ENCODE peak calls at places on chromosome 10, in ten cellular contexts. One of them, this sample, is unnamed.

GRCh38 chr10:103668351-103669242 is 175.1 kb downstream of the NEURL1 start:
- DNase-seq in GM23248: peak; percentile 94
- DNase-seq in lower lobe of right lung: peak; percentile 74
- DNase-seq in aorta: peak; percentile 92
- DNase-seq in suprapubic skin: peak; percentile 92
- DNase-seq in pancreas: no peak
- DNase-seq in psoas muscle: peak; percentile 87
- DNase-seq in ovary: peak; percentile 79
- DNase-seq in kidney: peak; percentile 93
- DNase-seq in neuronal stem cell: no peak
- DNase-seq in this sample: peak; percentile 71

GRCh38 chr10:71303569-71303907 is 15.5 kb upstream of the SLC29A3 start:
- DNase-seq in neuronal stem cell: no peak
- DNase-seq in suprapubic skin: no peak
- DNase-seq in aorta: no peak
- DNase-seq in psoas muscle: peak; percentile 15
- DNase-seq in pancreas: no peak
- DNase-seq in lower lobe of right lung: no peak
- DNase-seq in kidney: no peak
- DNase-seq in ovary: no peak
- DNase-seq in GM23248: no peak
- DNase-seq in this sample: no peak

GRCh38 chr10:50625663-50626062 is 1.9 kb upstream of the SGMS1 start:
- DNase-seq in suprapubic skin: no peak
- DNase-seq in GM23248: peak; percentile 35
- DNase-seq in lower lobe of right lung: no peak
- DNase-seq in ovary: no peak
- DNase-seq in neuronal stem cell: peak; percentile 3
- DNase-seq in psoas muscle: no peak
- DNase-seq in kidney: no peak
- DNase-seq in aorta: no peak
- DNase-seq in pancreas: no peak
- DNase-seq in this sample: no peak

GRCh38 chr10:23095966-23096813 is 811 bp downstream of the MSRB2 start:
- DNase-seq in suprapubic skin: no peak
- DNase-seq in lower lobe of right lung: peak; percentile 54
- DNase-seq in pancreas: peak; percentile 26
- DNase-seq in ovary: peak; percentile 72
- DNase-seq in psoas muscle: peak; percentile 68
- DNase-seq in kidney: peak; percentile 79
- DNase-seq in GM23248: peak; percentile 85
- DNase-seq in aorta: peak; percentile 84
- DNase-seq in neuronal stem cell: peak; percentile 24
- DNase-seq in this sample: peak; percentile 71

GRCh38 chr10:118072840-118073239 is 26.1 kb upstream of the RAB11FIP2 start:
- DNase-seq in ovary: no peak
- DNase-seq in pancreas: no peak
- DNase-seq in kidney: no peak
- DNase-seq in GM23248: no peak
- DNase-seq in aorta: no peak
- DNase-seq in suprapubic skin: no peak
- DNase-seq in neuronal stem cell: no peak
- DNase-seq in lower lobe of right lung: no peak
- DNase-seq in psoas muscle: no peak
- DNase-seq in this sample: no peak

GRCh38 chr10:128011059-128011979 is 104.4 kb downstream of the PTPRE start:
- DNase-seq in kidney: peak; percentile 93
- DNase-seq in ovary: peak; percentile 79
- DNase-seq in GM23248: peak; percentile 81
- DNase-seq in aorta: peak; percentile 95
- DNase-seq in suprapubic skin: peak; percentile 87
- DNase-seq in lower lobe of right lung: peak; percentile 89
- DNase-seq in pancreas: peak; percentile 57
- DNase-seq in neuronal stem cell: peak; percentile 75
- DNase-seq in psoas muscle: peak; percentile 90
- DNase-seq in this sample: peak; percentile 78

GRCh38 chr10:114068054-114068707 is 24.5 kb downstream of the ADRB1 start:
- DNase-seq in neuronal stem cell: no peak
- DNase-seq in lower lobe of right lung: no peak
- DNase-seq in pancreas: no peak
- DNase-seq in aorta: no peak
- DNase-seq in GM23248: peak; percentile 27
- DNase-seq in psoas muscle: no peak
- DNase-seq in kidney: no peak
- DNase-seq in suprapubic skin: no peak
- DNase-seq in ovary: no peak
- DNase-seq in this sample: no peak

GRCh38 chr10:101772017-101772894 is 3.7 kb downstream of the FGF8 start:
- DNase-seq in ovary: no peak
- DNase-seq in neuronal stem cell: no peak
- DNase-seq in pancreas: no peak
- DNase-seq in lower lobe of right lung: no peak
- DNase-seq in suprapubic skin: peak; percentile 53
- DNase-seq in kidney: no peak
- DNase-seq in GM23248: no peak
- DNase-seq in psoas muscle: peak; percentile 19
- DNase-seq in aorta: no peak
- DNase-seq in this sample: no peak

GRCh38 chr10:86364551-86365345 is 1.8 kb downstream of the GRID1 start:
- DNase-seq in kidney: peak; percentile 79
- DNase-seq in psoas muscle: peak; percentile 48
- DNase-seq in suprapubic skin: peak; percentile 78
- DNase-seq in lower lobe of right lung: no peak
- DNase-seq in ovary: peak; percentile 14
- DNase-seq in pancreas: no peak
- DNase-seq in aorta: peak; percentile 74
- DNase-seq in neuronal stem cell: no peak
- DNase-seq in GM23248: no peak
- DNase-seq in this sample: no peak

GRCh38 chr10:82742478-82742877 is 867.5 kb downstream of the NRG3 start:
- DNase-seq in neuronal stem cell: no peak
- DNase-seq in kidney: no peak
- DNase-seq in suprapubic skin: no peak
- DNase-seq in aorta: no peak
- DNase-seq in GM23248: peak; percentile 48
- DNase-seq in pancreas: no peak
- DNase-seq in psoas muscle: no peak
- DNase-seq in ovary: no peak
- DNase-seq in lower lobe of right lung: no peak
- DNase-seq in this sample: no peak

GRCh38 chr10:48494073-48494472 is 110.8 kb downstream of the ARHGAP22 start:
- DNase-seq in pancreas: no peak
- DNase-seq in psoas muscle: no peak
- DNase-seq in kidney: no peak
- DNase-seq in GM23248: no peak
- DNase-seq in aorta: no peak
- DNase-seq in ovary: no peak
- DNase-seq in neuronal stem cell: no peak
- DNase-seq in suprapubic skin: peak; percentile 58
- DNase-seq in lower lobe of right lung: no peak
- DNase-seq in this sample: no peak

GRCh38 chr10:126904807-126905686 is at the start of gene DOCK1:
- DNase-seq in kidney: peak; percentile 90
- DNase-seq in GM23248: peak; percentile 91
- DNase-seq in neuronal stem cell: peak; percentile 63
- DNase-seq in lower lobe of right lung: peak; percentile 80
- DNase-seq in aorta: peak; percentile 92
- DNase-seq in pancreas: peak; percentile 64
- DNase-seq in psoas muscle: peak; percentile 73
- DNase-seq in ovary: peak; percentile 70
- DNase-seq in suprapubic skin: peak; percentile 85
- DNase-seq in this sample: no peak

GRCh38 chr10:3782456-3783312 is 2.3 kb downstream of the KLF6 start:
- DNase-seq in lower lobe of right lung: peak; percentile 53
- DNase-seq in psoas muscle: peak; percentile 81
- DNase-seq in aorta: peak; percentile 82
- DNase-seq in GM23248: peak; percentile 94
- DNase-seq in kidney: no peak
- DNase-seq in suprapubic skin: no peak
- DNase-seq in pancreas: peak; percentile 64
- DNase-seq in neuronal stem cell: no peak
- DNase-seq in ovary: no peak
- DNase-seq in this sample: peak; percentile 81

GRCh38 chr10:97057836-97058235 is 127.9 kb downstream of the SLIT1 start:
- DNase-seq in GM23248: no peak
- DNase-seq in ovary: no peak
- DNase-seq in kidney: peak; percentile 17
- DNase-seq in psoas muscle: no peak
- DNase-seq in suprapubic skin: no peak
- DNase-seq in lower lobe of right lung: no peak
- DNase-seq in pancreas: no peak
- DNase-seq in aorta: peak; percentile 28
- DNase-seq in neuronal stem cell: no peak
- DNase-seq in this sample: no peak

GRCh38 chr10:21488246-21488953 is 37.1 kb downstream of the SKIDA1 start:
- DNase-seq in suprapubic skin: no peak
- DNase-seq in kidney: no peak
- DNase-seq in pancreas: no peak
- DNase-seq in lower lobe of right lung: no peak
- DNase-seq in neuronal stem cell: no peak
- DNase-seq in psoas muscle: no peak
- DNase-seq in aorta: no peak
- DNase-seq in ovary: no peak
- DNase-seq in GM23248: no peak
- DNase-seq in this sample: no peak

GRCh38 chr10:26269754-26270153 is 53.2 kb downstream of the GAD2 start:
- DNase-seq in kidney: no peak
- DNase-seq in lower lobe of right lung: no peak
- DNase-seq in aorta: no peak
- DNase-seq in psoas muscle: no peak
- DNase-seq in ovary: no peak
- DNase-seq in GM23248: peak; percentile 47
- DNase-seq in pancreas: no peak
- DNase-seq in neuronal stem cell: peak; percentile 30
- DNase-seq in suprapubic skin: no peak
- DNase-seq in this sample: no peak

DNA sequence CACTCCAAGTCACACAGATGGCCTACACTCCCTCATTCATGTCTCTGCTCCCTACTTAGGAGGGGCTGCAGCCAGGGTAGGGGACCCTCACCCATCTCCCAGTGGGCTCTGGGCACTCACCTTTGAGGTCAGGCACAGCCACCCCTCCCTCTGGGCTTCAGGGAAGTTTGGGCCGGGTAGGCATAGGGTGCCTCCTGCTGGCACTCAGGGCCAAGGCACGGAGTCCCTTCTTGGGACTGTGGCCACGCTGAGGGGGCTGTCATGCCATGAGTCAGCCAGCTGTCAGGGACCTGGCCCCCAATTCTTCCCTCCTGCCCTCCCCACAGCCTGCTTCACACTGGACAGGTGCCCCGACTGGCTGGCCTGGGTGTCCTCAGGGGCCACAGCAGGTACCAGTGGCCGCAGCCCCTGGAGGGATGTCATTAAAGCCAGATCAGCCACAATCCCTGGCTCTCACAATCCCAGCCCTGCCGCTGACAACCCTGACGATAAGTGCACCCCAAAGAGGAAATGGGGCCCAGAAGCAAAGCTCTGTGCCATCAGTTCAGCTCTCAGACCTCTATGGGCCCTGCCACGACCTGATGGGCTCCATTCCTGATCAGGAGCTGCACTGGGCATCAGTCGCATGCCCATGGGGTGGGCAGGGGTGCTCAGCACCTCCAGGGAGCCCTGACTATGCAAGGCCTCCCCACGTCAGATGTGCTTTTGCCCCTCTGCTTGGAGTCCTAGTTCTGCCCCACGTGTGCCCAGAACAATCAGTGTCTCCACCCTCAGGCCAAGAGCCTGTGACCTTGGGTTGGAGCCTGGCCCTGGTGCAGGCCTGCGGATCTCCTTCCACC is 34.1 kb upstream of the RET start:
- DNase-seq in neuronal stem cell: no peak
- DNase-seq in suprapubic skin: peak; percentile 72
- DNase-seq in aorta: peak; percentile 71
- DNase-seq in psoas muscle: no peak
- DNase-seq in GM23248: no peak
- DNase-seq in lower lobe of right lung: peak; percentile 32
- DNase-seq in ovary: peak; percentile 5
- DNase-seq in pancreas: no peak
- DNase-seq in kidney: peak; percentile 59
- DNase-seq in this sample: peak; percentile 34
- H3K4me1 ChIP-seq in neuronal stem cell: peaks cover 10% of the 10 kb centered on the region
- H3K4me1 ChIP-seq in suprapubic skin: no peaks in the 10 kb centered on the region
- H3K4me1 ChIP-seq in aorta: no peaks in the 10 kb centered on the region
- H3K4me1 ChIP-seq in psoas muscle: no peaks in the 10 kb centered on the region
- H3K4me1 ChIP-seq in GM23248: no peaks in the 10 kb centered on the region
- H3K4me1 ChIP-seq in lower lobe of right lung: no peaks in the 10 kb centered on the region
- H3K4me1 ChIP-seq in ovary: no peaks in the 10 kb centered on the region
- H3K4me1 ChIP-seq in pancreas: no peaks in the 10 kb centered on the region
- H3K4me1 ChIP-seq in kidney: no peaks in the 10 kb centered on the region
- H3K4me1 ChIP-seq in this sample: peaks cover 6% of the 10 kb centered on the region

GRCh38 chr10:1464866-1465265 is 272.5 kb downstream of the ADARB2 start:
- DNase-seq in kidney: no peak
- DNase-seq in aorta: no peak
- DNase-seq in suprapubic skin: no peak
- DNase-seq in ovary: no peak
- DNase-seq in pancreas: no peak
- DNase-seq in neuronal stem cell: no peak
- DNase-seq in GM23248: no peak
- DNase-seq in lower lobe of right lung: no peak
- DNase-seq in psoas muscle: no peak
- DNase-seq in this sample: no peak
- H3K4me1 ChIP-seq in kidney: peaks cover 12% of the 10 kb centered on the region
- H3K4me1 ChIP-seq in aorta: no peaks in the 10 kb centered on the region
- H3K4me1 ChIP-seq in suprapubic skin: peaks cover 13% of the 10 kb centered on the region
- H3K4me1 ChIP-seq in ovary: no peaks in the 10 kb centered on the region
- H3K4me1 ChIP-seq in pancreas: no peaks in the 10 kb centered on the region
- H3K4me1 ChIP-seq in neuronal stem cell: peaks cover 18% of the 10 kb centered on the region
- H3K4me1 ChIP-seq in GM23248: no peaks in the 10 kb centered on the region
- H3K4me1 ChIP-seq in lower lobe of right lung: no peaks in the 10 kb centered on the region
- H3K4me1 ChIP-seq in psoas muscle: no peaks in the 10 kb centered on the region
- H3K4me1 ChIP-seq in this sample: no peaks in the 10 kb centered on the region

DNA sequence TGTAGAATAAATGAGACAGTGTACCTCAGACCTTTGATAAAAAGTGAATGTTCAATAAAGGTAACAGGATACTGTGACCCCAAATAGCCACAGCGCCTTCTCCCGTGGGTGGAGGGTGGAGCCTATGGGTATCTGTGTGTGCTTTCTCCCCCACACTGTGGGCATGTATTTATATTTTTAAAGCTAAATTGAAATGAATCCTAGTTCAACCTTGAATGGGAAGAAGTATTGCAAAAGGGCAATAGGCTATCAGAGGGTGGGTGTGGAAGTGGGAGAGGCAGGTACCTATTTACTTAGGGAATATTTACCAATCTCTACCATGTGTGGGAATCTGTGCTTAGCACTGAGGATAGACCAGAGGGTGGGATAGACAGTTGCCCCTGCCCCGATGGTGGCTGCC is 68.9 kb downstream of the PFKFB3 start:
- DNase-seq in GM23248: no peak
- DNase-seq in neuronal stem cell: no peak
- DNase-seq in pancreas: no peak
- DNase-seq in psoas muscle: no peak
- DNase-seq in lower lobe of right lung: no peak
- DNase-seq in kidney: no peak
- DNase-seq in suprapubic skin: no peak
- DNase-seq in ovary: no peak
- DNase-seq in aorta: no peak
- DNase-seq in this sample: no peak
- H3K4me1 ChIP-seq in GM23248: peaks cover 14% of the 10 kb centered on the region
- H3K4me1 ChIP-seq in neuronal stem cell: peaks cover 7% of the 10 kb centered on the region
- H3K4me1 ChIP-seq in pancreas: no peaks in the 10 kb centered on the region
- H3K4me1 ChIP-seq in psoas muscle: peaks cover 6% of the 10 kb centered on the region
- H3K4me1 ChIP-seq in lower lobe of right lung: peaks cover 55% of the 10 kb centered on the region
- H3K4me1 ChIP-seq in kidney: no peaks in the 10 kb centered on the region
- H3K4me1 ChIP-seq in suprapubic skin: peaks cover 11% of the 10 kb centered on the region
- H3K4me1 ChIP-seq in ovary: no peaks in the 10 kb centered on the region
- H3K4me1 ChIP-seq in aorta: peaks cover 4% of the 10 kb centered on the region
- H3K4me1 ChIP-seq in this sample: no peaks in the 10 kb centered on the region

GRCh38 chr10:132548869-132549268 is 11.3 kb downstream of the INPP5A start:
- DNase-seq in psoas muscle: no peak
- DNase-seq in kidney: no peak
- DNase-seq in neuronal stem cell: no peak
- DNase-seq in lower lobe of right lung: no peak
- DNase-seq in suprapubic skin: peak; percentile 77
- DNase-seq in GM23248: no peak
- DNase-seq in ovary: no peak
- DNase-seq in aorta: peak; percentile 67
- DNase-seq in pancreas: no peak
- DNase-seq in this sample: no peak
- H3K4me1 ChIP-seq in psoas muscle: peaks cover 53% of the 10 kb centered on the region
- H3K4me1 ChIP-seq in kidney: peaks cover 13% of the 10 kb centered on the region
- H3K4me1 ChIP-seq in neuronal stem cell: no peaks in the 10 kb centered on the region
- H3K4me1 ChIP-seq in lower lobe of right lung: peaks cover 59% of the 10 kb centered on the region
- H3K4me1 ChIP-seq in suprapubic skin: peaks cover 29% of the 10 kb centered on the region
- H3K4me1 ChIP-seq in GM23248: no peaks in the 10 kb centered on the region
- H3K4me1 ChIP-seq in ovary: peaks cover 25% of the 10 kb centered on the region
- H3K4me1 ChIP-seq in aorta: no peaks in the 10 kb centered on the region
- H3K4me1 ChIP-seq in pancreas: peaks cover 11% of the 10 kb centered on the region
- H3K4me1 ChIP-seq in this sample: peaks cover 39% of the 10 kb centered on the region